ENCODE peak calls at places on chromosomes 1 and 21, in seven cellular contexts. K, Z, Y, P, B, Q and L are unnamed samples.

GRCh38 chr1:207858806-207859205 is 52.1 kb downstream of the CD34 start:
- DNase-seq in Y (no peak), P (no peak), Z (no peak), B (no peak), K (no peak), Q (no peak), L (no peak)

GRCh38 chr1:200206761-200207160 is 179.3 kb downstream of the NR5A2 start:
- DNase-seq in Q (no peak), B (no peak), Z (no peak), P (no peak), K (no peak), Y (no peak), L (no peak)

GRCh38 chr1:245871881-245872280 is 635.2 kb downstream of the SMYD3 start:
- DNase-seq in Z (no peak), Y (no peak), B (no peak), P (no peak), K (no peak), Q (no peak), L (no peak)

GRCh38 chr1:23825076-23825761 is at the start of gene HMGCL:
- DNase-seq in Z (peak), K (peak), Q (peak), B (peak), P (no peak), Y (peak), L (peak)

GRCh38 chr1:227562923-227563318 is 435 bp upstream of the ZNF678 start:
- DNase-seq in Q (no peak), K (no peak), Y (no peak), Z (no peak), B (no peak), P (no peak), L (no peak)

GRCh38 chr1:66510407-66510806 is 23.5 kb upstream of the SGIP1 start:
- DNase-seq in Y (no peak), K (no peak), P (no peak), Z (no peak), Q (no peak), B (no peak), L (no peak)

GRCh38 chr1:201939271-201939973 is 6.9 kb downstream of the LMOD1 start:
- DNase-seq in K (no peak), Z (no peak), B (no peak), P (no peak), Q (no peak), Y (no peak), L (no peak)

GRCh38 chr1:225428879-225429455 is 1.1 kb upstream of the LBR start:
- DNase-seq in Y (no peak), P (no peak), Q (no peak), B (no peak), K (no peak), Z (no peak), L (no peak)

GRCh38 chr1:167357305-167357704 is 136.6 kb downstream of the POU2F1 start:
- DNase-seq in Y (no peak), B (no peak), K (no peak), Q (no peak), Z (no peak), P (no peak), L (no peak)

GRCh38 chr21:19228241-19228640 is 824.7 kb upstream of the TMPRSS15 start:
- DNase-seq in Q (no peak), P (no peak), K (no peak), Y (no peak), B (peak), Z (no peak), L (no peak)

GRCh38 chr1:3042481-3042880 is 21.2 kb downstream of the ACTRT2 start:
- DNase-seq in Z (no peak), Q (no peak), P (no peak), Y (no peak), B (no peak), K (no peak), L (no peak)